ENCODE peak calls at places on chromosomes 16 and 17, in nine cellular contexts. G, L, E, Y, R, F, P, M and S are unnamed samples.

GRCh38 chr17:15943971-15944719 is 785 bp upstream of the ADORA2B start:
- DNase-seq in G (no peak), L (no peak), E (no peak), Y (no peak), R (no peak), F (no peak), P (no peak), M (no peak), S (no peak)

GRCh38 chr16:70695351-70696070 is 9.7 kb upstream of the MTSS2 start:
- DNase-seq in G (peak), L (no peak), E (no peak), Y (no peak), R (no peak), F (peak), P (no peak), M (peak), S (no peak)

GRCh38 chr17:75783803-75784472 is 668 bp upstream of the UNK start:
- DNase-seq in G (no peak), L (no peak), E (no peak), Y (no peak), R (no peak), F (peak), P (no peak), M (no peak), S (no peak)

GRCh38 chr17:54967621-54968258 is 714 bp downstream of the COX11 start:
- DNase-seq in G (peak), L (no peak), E (no peak), Y (no peak), R (no peak), F (no peak), P (peak), M (no peak), S (no peak)

GRCh38 chr17:54814371-54814770 is 86.3 kb upstream of the TOM1L1 start:
- DNase-seq in G (no peak), L (no peak), E (no peak), Y (no peak), R (no peak), F (no peak), P (no peak), M (no peak), S (no peak)

GRCh38 chr16:53992057-53992378 is 288.1 kb downstream of the FTO start:
- DNase-seq in G (no peak), L (no peak), E (no peak), Y (no peak), R (no peak), F (no peak), P (no peak), M (no peak), S (no peak)

GRCh38 chr16:87132361-87133014 is 184.7 kb downstream of the C16orf95 start:
- DNase-seq in G (no peak), L (no peak), E (peak), Y (peak), R (peak), F (no peak), P (peak), M (no peak), S (peak)

GRCh38 chr17:9928601-9929341 is 23.7 kb upstream of the RCVRN start:
- DNase-seq in G (peak), L (no peak), E (peak), Y (peak), R (no peak), F (no peak), P (peak), M (no peak), S (peak)

GRCh38 chr17:62666061-62666800 is 38.8 kb downstream of the MRC2 start:
- DNase-seq in G (no peak), L (no peak), E (no peak), Y (no peak), R (no peak), F (no peak), P (no peak), M (no peak), S (no peak)

GRCh38 chr16:10419701-10420100 is 33.8 kb downstream of the ATF7IP2 start:
- DNase-seq in G (no peak), L (no peak), E (no peak), Y (no peak), R (no peak), F (no peak), P (no peak), M (no peak), S (no peak)

GRCh38 chr16:86392751-86393150 is 117.6 kb upstream of the FOXF1 start:
- DNase-seq in G (no peak), L (no peak), E (peak), Y (no peak), R (no peak), F (no peak), P (no peak), M (no peak), S (no peak)

GRCh38 chr16:68356249-68356918 is 45.6 kb downstream of the PRMT7 start:
- DNase-seq in G (no peak), L (peak), E (no peak), Y (no peak), R (no peak), F (peak), P (no peak), M (no peak), S (no peak)

GRCh38 chr16:67482260-67482924 is 955 bp downstream of the AGRP start:
- DNase-seq in G (no peak), L (no peak), E (no peak), Y (no peak), R (no peak), F (no peak), P (no peak), M (no peak), S (no peak)

GRCh38 chr16:14186007-14186953 is 115.2 kb downstream of the MRTFB start:
- DNase-seq in G (no peak), L (peak), E (peak), Y (peak), R (no peak), F (no peak), P (peak), M (peak), S (peak)

GRCh38 chr17:14168582-14168981 is 68.1 kb downstream of the CDRT15 start:
- DNase-seq in G (no peak), L (no peak), E (no peak), Y (no peak), R (no peak), F (no peak), P (no peak), M (no peak), S (no peak)

GRCh38 chr16:53913082-53913870 is 209.3 kb downstream of the FTO start:
- DNase-seq in G (no peak), L (no peak), E (peak), Y (peak), R (no peak), F (no peak), P (peak), M (no peak), S (peak)

DNA sequence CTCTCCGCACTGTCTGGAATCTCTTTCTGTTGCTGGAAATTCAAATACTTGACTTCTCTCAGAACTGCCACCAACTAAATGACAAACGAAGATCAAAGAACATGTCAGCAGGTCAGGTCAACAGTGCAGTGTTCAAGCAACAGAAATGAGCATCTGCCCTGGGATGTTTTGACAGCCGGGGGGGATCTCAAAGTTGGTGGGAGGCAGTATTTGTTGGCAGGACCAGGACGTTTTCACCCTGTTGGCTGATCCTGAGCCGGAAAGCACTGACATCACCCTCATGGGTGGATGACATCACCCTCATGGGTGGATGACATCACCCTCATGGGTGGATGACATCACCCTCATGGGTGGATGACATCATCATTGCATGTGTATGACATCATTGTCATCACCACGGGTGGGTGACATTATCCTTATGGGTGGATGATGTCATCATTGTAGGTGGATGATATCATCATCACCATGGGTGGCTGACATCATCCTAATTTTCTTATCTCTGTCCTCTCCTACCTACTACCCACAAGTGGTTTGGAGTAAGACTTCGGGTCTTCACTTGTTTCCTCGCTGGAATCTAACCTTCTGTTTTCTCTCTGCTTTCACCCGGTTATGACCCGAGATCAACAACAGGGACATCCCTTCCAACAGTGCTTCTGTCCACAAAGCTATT is 18.9 kb downstream of the DNAH17 start:
- DNase-seq in G (peak), L (no peak), E (no peak), Y (no peak), R (no peak), F (no peak), P (peak), M (no peak), S (no peak)
- H3K4me3 ChIP-seq in G (no peak), L (no peak), E (no peak), Y (no peak), R (no peak), F (no peak), P (no peak), M (no peak), S (no peak)

DNA sequence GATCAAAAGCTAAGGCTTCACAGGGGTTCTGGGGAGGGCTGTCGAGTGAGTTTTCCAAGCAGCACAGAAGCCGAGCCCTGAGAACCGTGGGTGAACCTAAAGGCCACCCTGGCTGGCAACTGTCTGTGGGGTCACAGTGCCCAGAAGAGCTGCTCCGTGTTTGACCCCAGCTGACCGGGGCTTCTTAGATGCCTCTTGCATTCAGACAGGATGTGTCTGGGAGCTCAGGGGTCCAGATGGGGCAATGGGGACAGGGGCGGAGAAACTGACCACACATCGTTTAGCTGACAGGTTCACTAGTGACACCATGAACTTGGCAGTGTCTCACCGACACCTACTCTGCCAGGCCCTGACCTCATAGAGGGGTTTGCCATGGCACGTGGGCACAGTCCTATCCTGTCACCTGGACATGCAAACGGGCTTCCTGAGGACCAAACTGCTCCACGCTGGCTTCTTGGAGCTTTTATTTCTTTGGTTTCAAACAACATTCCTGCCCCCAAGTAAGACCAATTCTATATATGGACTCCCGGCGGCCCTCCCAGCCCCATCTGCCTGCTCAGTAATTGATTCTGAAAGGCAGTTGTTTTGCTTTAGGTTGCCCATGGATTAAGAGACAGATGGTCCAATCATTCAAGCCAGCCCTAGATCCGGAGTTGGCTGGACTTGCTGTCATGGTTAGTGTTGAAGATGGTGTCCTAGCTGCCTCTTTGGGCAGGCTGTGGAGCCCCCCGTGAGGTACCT is 22.2 kb downstream of the WSCD1 start:
- DNase-seq in G (no peak), L (no peak), E (no peak), Y (no peak), R (no peak), F (no peak), P (no peak), M (no peak), S (no peak)
- H3K4me3 ChIP-seq in G (no peak), L (no peak), E (no peak), Y (no peak), R (no peak), F (no peak), P (no peak), M (no peak), S (no peak)

GRCh38 chr16:22813946-22814325 is at the start of gene HS3ST2:
- DNase-seq in G (no peak), L (no peak), E (peak), Y (no peak), R (no peak), F (peak), P (no peak), M (peak), S (no peak)
- H3K4me3 ChIP-seq in G (no peak), L (no peak), E (peak), Y (no peak), R (peak), F (no peak), P (no peak), M (peak), S (no peak)

GRCh38 chr17:77449908-77450741 is 309.4 kb downstream of the SEC14L1 start:
- DNase-seq in G (peak), L (no peak), E (peak), Y (no peak), R (peak), F (no peak), P (peak), M (peak), S (no peak)
- H3K4me3 ChIP-seq in G (no peak), L (peak), E (peak), Y (peak), R (peak), F (no peak), P (peak), M (peak), S (peak)

GRCh38 chr17:65515959-65516948 is 45.2 kb downstream of the AXIN2 start:
- DNase-seq in G (no peak), L (no peak), E (peak), Y (peak), R (no peak), F (no peak), P (peak), M (no peak), S (peak)

GRCh38 chr17:65514082-65514481 is 47.4 kb downstream of the AXIN2 start:
- DNase-seq in G (no peak), L (no peak), E (peak), Y (peak), R (no peak), F (no peak), P (peak), M (no peak), S (no peak)

GRCh38 chr17:65514541-65514940 is 46.9 kb downstream of the AXIN2 start:
- DNase-seq in G (no peak), L (no peak), E (peak), Y (no peak), R (no peak), F (no peak), P (peak), M (no peak), S (no peak)

GRCh38 chr17:65518256-65518655 is 43.2 kb downstream of the AXIN2 start:
- DNase-seq in G (no peak), L (no peak), E (no peak), Y (no peak), R (no peak), F (no peak), P (peak), M (no peak), S (no peak)

DNA sequence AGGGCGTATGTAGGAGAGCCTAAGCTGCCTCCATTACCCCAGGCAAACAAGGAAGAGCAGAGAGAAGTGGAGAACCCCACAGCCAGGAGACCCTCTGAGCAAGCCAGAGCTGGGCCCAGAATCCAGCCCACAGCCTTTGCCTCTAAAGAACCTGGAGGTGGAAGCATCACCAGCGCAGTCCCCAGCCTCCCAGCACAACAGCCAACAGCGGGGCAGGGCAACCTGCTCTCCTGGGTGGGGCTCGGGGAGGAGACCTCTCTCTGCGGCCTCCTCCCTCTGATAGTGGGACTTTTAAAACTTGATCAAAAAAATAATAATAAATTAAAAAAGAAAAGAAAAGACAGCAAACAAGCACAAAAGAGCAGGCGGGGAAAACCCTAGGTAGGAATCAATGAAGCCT is 45.9 kb downstream of the AXIN2 start:
- DNase-seq in G (no peak), L (no peak), E (no peak), Y (no peak), R (no peak), F (no peak), P (no peak), M (no peak), S (no peak)
- H3K4me3 ChIP-seq in G (no peak), L (no peak), E (no peak), Y (no peak), R (no peak), F (no peak), P (no peak), M (no peak), S (no peak)

GRCh38 chr16:50252082-50252611 is 14.2 kb upstream of the ADCY7 start:
- DNase-seq in G (no peak), L (no peak), E (no peak), Y (no peak), R (no peak), F (no peak), P (no peak), M (no peak), S (no peak)
- H3K4me3 ChIP-seq in G (no peak), L (no peak), E (no peak), Y (no peak), R (no peak), F (no peak), P (no peak), M (no peak), S (no peak)